ENCODE peak calls at places on chromosomes 1 and 21, in eight cellular contexts. H, Q, P, V, J, B, Z and F are unnamed samples.
A peak's percentile ranks its signal among the peaks of the same experiment; 100 is the strongest.

GRCh38 chr1:207998691-207999090 is 87.8 kb upstream of the CD34 start:
- DNase-seq in H (no peak), Q (no peak), P (no peak), V (no peak), J (no peak), B (no peak), Z (no peak), F (no peak)

GRCh38 chr1:94622757-94623156 is 81.2 kb upstream of the F3 start:
- DNase-seq in H (no peak), Q (no peak), P (no peak), V (peak; percentile 95), J (no peak), B (peak; percentile 67), Z (peak; percentile 96), F (peak; percentile 81)

GRCh38 chr1:72693899-72694298 is 411.6 kb upstream of the NEGR1 start:
- DNase-seq in H (no peak), Q (no peak), P (no peak), V (no peak), J (no peak), B (no peak), Z (no peak), F (no peak)

GRCh38 chr1:59897165-59897564 is 29.4 kb downstream of the CYP2J2 start:
- DNase-seq in H (no peak), Q (no peak), P (no peak), V (no peak), J (no peak), B (no peak), Z (no peak), F (no peak)

GRCh38 chr21:28899744-28900143 is 92.9 kb downstream of the LTN1 start:
- DNase-seq in H (no peak), Q (peak; percentile 69), P (no peak), V (no peak), J (no peak), B (no peak), Z (peak; percentile 2), F (no peak)

GRCh38 chr1:9797049-9797448 is 26.7 kb downstream of the CLSTN1 start:
- DNase-seq in H (no peak), Q (no peak), P (no peak), V (no peak), J (no peak), B (no peak), Z (no peak), F (no peak)

GRCh38 chr1:62093261-62093660 is 101.4 kb upstream of the L1TD1 start:
- DNase-seq in H (no peak), Q (no peak), P (no peak), V (no peak), J (no peak), B (no peak), Z (no peak), F (no peak)

GRCh38 chr21:37627074-37627473 is 260.5 kb downstream of the DYRK1A start:
- DNase-seq in H (no peak), Q (no peak), P (no peak), V (no peak), J (no peak), B (no peak), Z (peak; percentile 5), F (no peak)

GRCh38 chr1:21149862-21150432 is 26.8 kb downstream of the EIF4G3 start:
- DNase-seq in H (no peak), Q (peak; percentile 93), P (no peak), V (peak; percentile 54), J (no peak), B (peak; percentile 26), Z (peak; percentile 91), F (peak; percentile 91)

GRCh38 chr1:64663654-64664053 is 81.2 kb upstream of the RAVER2 start:
- DNase-seq in H (no peak), Q (no peak), P (no peak), V (no peak), J (no peak), B (no peak), Z (no peak), F (no peak)

GRCh38 chr1:25253911-25254310 is 6.7 kb upstream of the RSRP1 start:
- DNase-seq in H (no peak), Q (peak; percentile 56), P (no peak), V (no peak), J (no peak), B (no peak), Z (peak; percentile 72), F (no peak)

GRCh38 chr1:231699769-231700168 is 73.2 kb downstream of the DISC1 start:
- DNase-seq in H (no peak), Q (peak; percentile 6), P (no peak), V (no peak), J (no peak), B (no peak), Z (peak; percentile 26), F (no peak)

GRCh38 chr1:180002437-180002836 is 47.8 kb downstream of the CEP350 start:
- DNase-seq in H (no peak), Q (no peak), P (no peak), V (no peak), J (no peak), B (no peak), Z (no peak), F (no peak)

GRCh38 chr1:165869343-165869742 is 41.9 kb downstream of the UCK2 start:
- DNase-seq in H (no peak), Q (no peak), P (no peak), V (no peak), J (no peak), B (no peak), Z (no peak), F (no peak)

GRCh38 chr21:34348890-34349519 is 14.8 kb upstream of the KCNE2 start:
- DNase-seq in H (no peak), Q (peak; percentile 5), P (no peak), V (no peak), J (no peak), B (no peak), Z (no peak), F (no peak)

GRCh38 chr1:6419397-6419802 is 319 bp downstream of the HES2 start:
- DNase-seq in H (no peak), Q (no peak), P (no peak), V (no peak), J (no peak), B (no peak), Z (no peak), F (no peak)

GRCh38 chr1:244836135-244836521 is 670 bp downstream of the COX20 start:
- DNase-seq in H (no peak), Q (peak; percentile 25), P (no peak), V (no peak), J (no peak), B (peak; percentile 25), Z (peak; percentile 55), F (peak; percentile 44)

GRCh38 chr1:38964140-38964548 is 22.5 kb upstream of the RHBDL2 start:
- DNase-seq in H (no peak), Q (no peak), P (no peak), V (no peak), J (no peak), B (no peak), Z (no peak), F (no peak)

GRCh38 chr1:1137256-1138045 is 21.6 kb upstream of the C1orf159 start:
- DNase-seq in H (peak; percentile 70), Q (no peak), P (peak; percentile 78), V (no peak), J (peak; percentile 48), B (no peak), Z (no peak), F (no peak)

GRCh38 chr1:230985711-230986110 is 6.8 kb downstream of the ARV1 start:
- DNase-seq in H (no peak), Q (no peak), P (no peak), V (no peak), J (no peak), B (no peak), Z (peak; percentile 80), F (no peak)

GRCh38 chr1:232127190-232127589 is 500.6 kb downstream of the DISC1 start:
- DNase-seq in H (no peak), Q (peak; percentile 54), P (no peak), V (no peak), J (no peak), B (no peak), Z (peak; percentile 80), F (peak; percentile 64)

GRCh38 chr1:45329445-45329844 is 2.8 kb downstream of the HPDL start:
- DNase-seq in H (no peak), Q (no peak), P (no peak), V (peak; percentile 86), J (no peak), B (peak; percentile 51), Z (no peak), F (peak; percentile 81)

GRCh38 chr21:32131960-32132359 is 146.9 kb downstream of the MIS18A start:
- DNase-seq in H (no peak), Q (peak; percentile 36), P (no peak), V (no peak), J (no peak), B (peak; percentile 26), Z (peak; percentile 20), F (no peak)

GRCh38 chr1:185860876-185861275 is 126.7 kb downstream of the HMCN1 start:
- DNase-seq in H (no peak), Q (no peak), P (no peak), V (no peak), J (no peak), B (no peak), Z (no peak), F (no peak)

GRCh38 chr1:93581917-93582850 is 99.5 kb downstream of the BCAR3 start:
- DNase-seq in H (no peak), Q (no peak), P (no peak), V (no peak), J (no peak), B (no peak), Z (no peak), F (no peak)

GRCh38 chr1:165900576-165901380 is 73.4 kb downstream of the UCK2 start:
- DNase-seq in H (no peak), Q (no peak), P (no peak), V (no peak), J (no peak), B (no peak), Z (no peak), F (peak; percentile 40)

GRCh38 chr1:197696372-197696771 is 78.9 kb downstream of the DENND1B start:
- DNase-seq in H (no peak), Q (no peak), P (no peak), V (no peak), J (no peak), B (no peak), Z (peak; percentile 50), F (peak; percentile 85)

GRCh38 chr21:30072496-30072895 is 94.1 kb downstream of the CLDN17 start:
- DNase-seq in H (no peak), Q (peak; percentile 10), P (no peak), V (peak; percentile 22), J (no peak), B (no peak), Z (peak; percentile 63), F (peak; percentile 44)

GRCh38 chr1:36096500-36097412 is 8.1 kb downstream of the ADPRS start:
- DNase-seq in H (no peak), Q (no peak), P (no peak), V (peak; percentile 19), J (no peak), B (no peak), Z (peak; percentile 20), F (no peak)

GRCh38 chr1:182766881-182767645 is 22.5 kb upstream of the NPL start:
- DNase-seq in H (no peak), Q (no peak), P (no peak), V (no peak), J (no peak), B (no peak), Z (no peak), F (no peak)

GRCh38 chr1:151098126-151098525 is 27.6 kb downstream of the GABPB2 start:
- DNase-seq in H (no peak), Q (no peak), P (no peak), V (no peak), J (no peak), B (no peak), Z (no peak), F (no peak)

GRCh38 chr1:88983791-88984552 is 8.5 kb downstream of the KYAT3 start:
- DNase-seq in H (no peak), Q (peak; percentile 56), P (no peak), V (no peak), J (no peak), B (peak; percentile 18), Z (peak; percentile 43), F (peak; percentile 51)

GRCh38 chr1:165449121-165449520 is 4.2 kb upstream of the RXRG start:
- DNase-seq in H (no peak), Q (no peak), P (no peak), V (no peak), J (no peak), B (no peak), Z (no peak), F (no peak)

GRCh38 chr1:61910035-61910434 is 167.8 kb downstream of the PATJ start:
- DNase-seq in H (no peak), Q (no peak), P (no peak), V (no peak), J (no peak), B (no peak), Z (no peak), F (no peak)